ENCODE peak calls at places on chromosomes 16 and 17, in five cellular contexts. One of them, this sample, is unnamed.
A peak's percentile ranks its signal among the peaks of the same experiment; 100 is the strongest.

GRCh38 chr17:78143214-78144145 is 2.7 kb upstream of the C17orf99 start:
- DNase-seq in K562: no peak
- DNase-seq in DND-41: no peak
- DNase-seq in MM.1S: no peak
- DNase-seq in HCT116: no peak
- DNase-seq in this sample: no peak

GRCh38 chr16:48383204-48383876 is 1.9 kb downstream of the SIAH1 start:
- DNase-seq in K562: no peak
- DNase-seq in DND-41: no peak
- DNase-seq in MM.1S: no peak
- DNase-seq in HCT116: no peak
- DNase-seq in this sample: no peak

GRCh38 chr16:10501016-10501607 is 79.3 kb downstream of the EMP2 start:
- DNase-seq in K562: peak; percentile 53
- DNase-seq in DND-41: peak; percentile 23
- DNase-seq in MM.1S: no peak
- DNase-seq in HCT116: no peak
- DNase-seq in this sample: no peak

GRCh38 chr16:12228607-12229499 is 252.3 kb downstream of the SNX29 start:
- DNase-seq in K562: peak; percentile 56
- DNase-seq in DND-41: no peak
- DNase-seq in MM.1S: no peak
- DNase-seq in HCT116: peak; percentile 28
- DNase-seq in this sample: peak; percentile 74

GRCh38 chr16:8678068-8678927 is 3.9 kb downstream of the ABAT start:
- DNase-seq in K562: no peak
- DNase-seq in DND-41: no peak
- DNase-seq in MM.1S: no peak
- DNase-seq in HCT116: no peak
- DNase-seq in this sample: no peak

GRCh38 chr17:36592711-36593321 is 1.1 kb downstream of the DHRS11 start:
- DNase-seq in K562: no peak
- DNase-seq in DND-41: no peak
- DNase-seq in MM.1S: no peak
- DNase-seq in HCT116: no peak
- DNase-seq in this sample: no peak

GRCh38 chr17:77959216-77959925 is 868 bp downstream of the TNRC6C start:
- DNase-seq in K562: no peak
- DNase-seq in DND-41: peak; percentile 59
- DNase-seq in MM.1S: peak; percentile 28
- DNase-seq in HCT116: no peak
- DNase-seq in this sample: peak; percentile 63

GRCh38 chr17:50114849-50115357 is 15.1 kb downstream of the SAMD14 start:
- DNase-seq in K562: no peak
- DNase-seq in DND-41: peak; percentile 45
- DNase-seq in MM.1S: peak; percentile 65
- DNase-seq in HCT116: peak; percentile 66
- DNase-seq in this sample: peak; percentile 85

GRCh38 chr17:32482568-32483320 is 4.0 kb upstream of the CDK5R1 start:
- DNase-seq in K562: no peak
- DNase-seq in DND-41: no peak
- DNase-seq in MM.1S: peak; percentile 79
- DNase-seq in HCT116: no peak
- DNase-seq in this sample: no peak

GRCh38 chr17:77437017-77437416 is 296.2 kb downstream of the SEC14L1 start:
- DNase-seq in K562: peak; percentile 34
- DNase-seq in DND-41: peak; percentile 63
- DNase-seq in MM.1S: no peak
- DNase-seq in HCT116: no peak
- DNase-seq in this sample: no peak

GRCh38 chr17:48352630-48353029 is 77.4 kb downstream of the SKAP1 start:
- DNase-seq in K562: no peak
- DNase-seq in DND-41: no peak
- DNase-seq in MM.1S: no peak
- DNase-seq in HCT116: no peak
- DNase-seq in this sample: no peak

GRCh38 chr17:1803280-1803679 is 26.4 kb downstream of the SMYD4 start:
- DNase-seq in K562: no peak
- DNase-seq in DND-41: no peak
- DNase-seq in MM.1S: no peak
- DNase-seq in HCT116: no peak
- DNase-seq in this sample: no peak

GRCh38 chr16:49661465-49662187 is 194.3 kb downstream of the ZNF423 start:
- DNase-seq in K562: no peak
- DNase-seq in DND-41: no peak
- DNase-seq in MM.1S: no peak
- DNase-seq in HCT116: no peak
- DNase-seq in this sample: no peak

GRCh38 chr16:3157229-3158013 is 22.6 kb downstream of the ZNF213 start:
- DNase-seq in K562: peak; percentile 47
- DNase-seq in DND-41: peak; percentile 24
- DNase-seq in MM.1S: no peak
- DNase-seq in HCT116: peak; percentile 90
- DNase-seq in this sample: peak; percentile 78

GRCh38 chr16:27740496-27741201 is 190.7 kb downstream of the KATNIP start:
- DNase-seq in K562: no peak
- DNase-seq in DND-41: no peak
- DNase-seq in MM.1S: no peak
- DNase-seq in HCT116: no peak
- DNase-seq in this sample: no peak

GRCh38 chr17:63853260-63853659 is 10.8 kb upstream of the SMARCD2 start:
- DNase-seq in K562: no peak
- DNase-seq in DND-41: no peak
- DNase-seq in MM.1S: no peak
- DNase-seq in HCT116: no peak
- DNase-seq in this sample: no peak

GRCh38 chr16:70801611-70802010 is 653 bp upstream of the VAC14 start:
- DNase-seq in K562: no peak
- DNase-seq in DND-41: no peak
- DNase-seq in MM.1S: no peak
- DNase-seq in HCT116: no peak
- DNase-seq in this sample: no peak

GRCh38 chr17:42329025-42329976 is 41.0 kb downstream of the STAT5A start:
- DNase-seq in K562: no peak
- DNase-seq in DND-41: no peak
- DNase-seq in MM.1S: no peak
- DNase-seq in HCT116: no peak
- DNase-seq in this sample: peak; percentile 90

GRCh38 chr16:56401482-56401881 is 23.9 kb downstream of the AMFR start:
- DNase-seq in K562: peak; percentile 29
- DNase-seq in DND-41: no peak
- DNase-seq in MM.1S: no peak
- DNase-seq in HCT116: peak; percentile 12
- DNase-seq in this sample: peak; percentile 22

GRCh38 chr16:86082400-86083030 is 183.6 kb downstream of the IRF8 start:
- DNase-seq in K562: no peak
- DNase-seq in DND-41: no peak
- DNase-seq in MM.1S: no peak
- DNase-seq in HCT116: no peak
- DNase-seq in this sample: no peak

GRCh38 chr17:39406951-39407350 is 5.5 kb upstream of the FBXL20 start:
- DNase-seq in K562: no peak
- DNase-seq in DND-41: no peak
- DNase-seq in MM.1S: no peak
- DNase-seq in HCT116: no peak
- DNase-seq in this sample: no peak

GRCh38 chr17:39402890-39403605 is 1.6 kb upstream of the FBXL20 start:
- DNase-seq in K562: no peak
- DNase-seq in DND-41: no peak
- DNase-seq in MM.1S: peak; percentile 10
- DNase-seq in HCT116: no peak
- DNase-seq in this sample: no peak

GRCh38 chr17:39401412-39402278 is at the start of gene FBXL20:
- DNase-seq in K562: peak; percentile 99
- DNase-seq in DND-41: peak; percentile 92
- DNase-seq in MM.1S: peak; percentile 92
- DNase-seq in HCT116: peak; percentile 65
- DNase-seq in this sample: peak; percentile 97

GRCh38 chr17:39402279-39402889 is 958 bp upstream of the FBXL20 start:
- DNase-seq in K562: peak; percentile 96
- DNase-seq in DND-41: peak; percentile 90
- DNase-seq in MM.1S: peak; percentile 96
- DNase-seq in HCT116: peak; percentile 92
- DNase-seq in this sample: peak; percentile 98

GRCh38 chr17:39404542-39405378 is 3.3 kb upstream of the FBXL20 start:
- DNase-seq in K562: peak; percentile 20
- DNase-seq in DND-41: no peak
- DNase-seq in MM.1S: no peak
- DNase-seq in HCT116: no peak
- DNase-seq in this sample: no peak
- TF ChIP-seq CTCF in K562: no peak
- TF ChIP-seq CTCF in DND-41: no peak
- TF ChIP-seq CTCF in MM.1S: no peak
- TF ChIP-seq CTCF in HCT116: no peak
- TF ChIP-seq CTCF in this sample: no peak

DNA sequence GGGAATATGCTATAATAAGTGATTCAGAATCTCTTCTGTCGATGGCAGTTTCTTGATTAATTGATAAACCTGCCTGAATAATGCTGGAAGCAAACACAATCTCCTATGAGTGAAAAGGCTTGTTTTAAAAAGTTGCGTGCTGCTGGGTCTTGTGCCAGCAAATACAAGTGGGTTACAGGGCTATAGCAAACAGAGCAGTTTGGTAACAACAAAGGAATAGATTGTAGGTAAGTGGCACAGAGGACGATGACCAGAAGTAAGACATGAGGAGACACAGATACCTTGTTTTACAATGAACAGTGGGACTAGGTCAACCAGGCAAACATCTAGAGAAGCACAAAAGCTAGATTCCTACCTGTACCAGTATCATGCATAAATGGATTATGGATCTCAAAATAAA is 23.7 kb upstream of the FAAP100 start:
- DNase-seq in K562: no peak
- DNase-seq in DND-41: no peak
- DNase-seq in MM.1S: no peak
- DNase-seq in HCT116: no peak
- DNase-seq in this sample: no peak
- H3K9ac ChIP-seq in K562: no peak overlapping the region
- H3K9ac ChIP-seq in DND-41: no peak overlapping the region
- H3K9ac ChIP-seq in MM.1S: no peak overlapping the region
- H3K9ac ChIP-seq in HCT116: no peak overlapping the region
- H3K9ac ChIP-seq in this sample: no peak overlapping the region

GRCh38 chr16:58462997-58463891 is 36.7 kb upstream of the NDRG4 start:
- DNase-seq in K562: peak; percentile 62
- DNase-seq in DND-41: no peak
- DNase-seq in MM.1S: no peak
- DNase-seq in HCT116: no peak
- DNase-seq in this sample: peak; percentile 75
- TF ChIP-seq EZH2 in K562: no peak
- TF ChIP-seq EZH2 in DND-41: no peak
- TF ChIP-seq EZH2 in MM.1S: no peak
- TF ChIP-seq EZH2 in HCT116: no peak
- TF ChIP-seq EZH2 in this sample: peak; percentile 8

DNA sequence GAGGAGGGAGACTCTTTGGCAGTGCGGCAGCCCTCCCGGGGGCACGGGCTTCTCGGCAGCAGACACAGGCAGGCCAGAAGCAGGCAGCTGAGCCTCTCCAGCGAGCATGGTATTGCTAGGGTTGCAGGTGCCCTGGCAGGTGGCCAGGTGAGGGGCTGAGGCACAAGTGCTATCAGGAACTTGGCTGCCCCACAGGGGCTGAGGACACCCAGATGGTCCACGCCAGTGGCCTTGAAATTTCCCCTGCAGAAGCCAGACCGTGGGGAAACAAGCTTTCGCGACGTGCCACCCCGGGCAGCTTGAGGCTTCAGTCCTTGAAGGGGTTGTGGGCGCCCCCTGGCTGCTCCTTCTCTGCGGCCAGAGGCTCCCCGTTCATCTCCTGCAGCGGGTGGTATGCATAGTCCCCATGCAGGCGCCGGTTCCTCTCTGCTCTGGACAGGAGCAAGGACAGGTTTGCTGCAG is 8.5 kb downstream of the NAGPA start:
- DNase-seq in K562: no peak
- DNase-seq in DND-41: no peak
- DNase-seq in MM.1S: no peak
- DNase-seq in HCT116: no peak
- DNase-seq in this sample: peak; percentile 86
- TF ChIP-seq CTCF in K562: peak; percentile 66
- TF ChIP-seq CTCF in DND-41: peak; percentile 35
- TF ChIP-seq CTCF in MM.1S: peak; percentile 8
- TF ChIP-seq CTCF in HCT116: peak; percentile 41
- TF ChIP-seq CTCF in this sample: peak; percentile 69

DNA sequence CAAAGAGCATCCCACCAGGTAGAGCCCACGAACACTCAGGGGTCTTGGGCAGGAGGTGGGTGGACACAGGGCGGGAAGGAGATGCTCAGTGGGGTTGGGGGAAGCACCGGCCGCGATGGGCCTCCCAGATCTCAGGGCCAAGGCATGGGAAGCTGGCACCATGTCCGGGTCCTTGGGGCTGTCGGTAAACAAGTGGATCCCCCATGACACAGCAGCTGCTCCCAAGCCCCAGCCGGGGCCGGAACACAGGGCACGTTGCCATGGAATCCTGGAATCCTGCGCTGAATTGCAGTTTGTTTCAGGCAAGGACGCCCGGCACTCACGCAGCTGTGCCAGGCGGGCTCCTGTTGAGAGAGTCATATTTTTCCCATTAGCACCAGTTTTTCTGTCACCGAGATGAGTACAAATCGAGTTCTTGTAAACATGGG is 23.0 kb upstream of the CHMP6 start:
- DNase-seq in K562: no peak
- DNase-seq in DND-41: no peak
- DNase-seq in MM.1S: no peak
- DNase-seq in HCT116: no peak
- DNase-seq in this sample: no peak
- H3K9ac ChIP-seq in K562: no peak overlapping the region
- H3K9ac ChIP-seq in DND-41: no peak overlapping the region
- H3K9ac ChIP-seq in MM.1S: no peak overlapping the region
- H3K9ac ChIP-seq in HCT116: no peak overlapping the region
- H3K9ac ChIP-seq in this sample: no peak overlapping the region

GRCh38 chr16:88895335-88895734 is 28.9 kb upstream of the PABPN1L start:
- DNase-seq in K562: no peak
- DNase-seq in DND-41: no peak
- DNase-seq in MM.1S: no peak
- DNase-seq in HCT116: no peak
- DNase-seq in this sample: no peak

GRCh38 chr16:88897696-88898425 is 31.4 kb upstream of the PABPN1L start:
- DNase-seq in K562: no peak
- DNase-seq in DND-41: no peak
- DNase-seq in MM.1S: no peak
- DNase-seq in HCT116: no peak
- DNase-seq in this sample: no peak

GRCh38 chr16:88894681-88895300 is 28.3 kb upstream of the PABPN1L start:
- DNase-seq in K562: no peak
- DNase-seq in DND-41: no peak
- DNase-seq in MM.1S: no peak
- DNase-seq in HCT116: no peak
- DNase-seq in this sample: no peak

GRCh38 chr16:88893127-88893968 is 26.9 kb upstream of the PABPN1L start:
- DNase-seq in K562: no peak
- DNase-seq in DND-41: no peak
- DNase-seq in MM.1S: no peak
- DNase-seq in HCT116: no peak
- DNase-seq in this sample: no peak

GRCh38 chr16:88896238-88897065 is 30.0 kb upstream of the PABPN1L start:
- DNase-seq in K562: no peak
- DNase-seq in DND-41: no peak
- DNase-seq in MM.1S: no peak
- DNase-seq in HCT116: no peak
- DNase-seq in this sample: no peak
- TF ChIP-seq EZH2 in K562: no peak
- TF ChIP-seq EZH2 in DND-41: no peak
- TF ChIP-seq EZH2 in MM.1S: no peak
- TF ChIP-seq EZH2 in HCT116: no peak
- TF ChIP-seq EZH2 in this sample: no peak